ENCODE peak calls at places on chromosome 22, in five cellular contexts. L, C, I, A and X are unnamed samples.

GRCh38 chr22:20803696-20804324 is 29.9 kb downstream of the SERPIND1 start:
- DNase-seq in C (no peak), A (peak; percentile 27), L (peak; percentile 90), I (peak; percentile 28), X (no peak)

GRCh38 chr22:49244466-49245420 is 582.9 kb downstream of the BRD1 start:
- DNase-seq in L (no peak), A (no peak), C (no peak), I (no peak), X (no peak)

GRCh38 chr22:23047265-23047664 is 23.1 kb upstream of the GNAZ start:
- DNase-seq in A (no peak), C (no peak), L (no peak), I (no peak), X (no peak)

GRCh38 chr22:40855960-40856512 is 403 bp downstream of the ST13 start:
- DNase-seq in I (no peak), A (peak; percentile 28), C (no peak), L (peak; percentile 67), X (peak; percentile 4)

GRCh38 chr22:37259540-37260029 is 15.5 kb upstream of the RAC2 start:
- DNase-seq in C (no peak), I (no peak), A (no peak), L (peak; percentile 75), X (peak; percentile 7)

GRCh38 chr22:36253523-36254490 is 874 bp downstream of the APOL1 start:
- DNase-seq in I (no peak), A (no peak), L (no peak), C (no peak), X (no peak)

GRCh38 chr22:34842630-34843029 is 223.3 kb upstream of the ISX start:
- DNase-seq in A (no peak), L (no peak), I (no peak), C (no peak), X (no peak)

GRCh38 chr22:44542561-44543222 is 44.7 kb upstream of the RTL6 start:
- DNase-seq in I (no peak), L (no peak), A (no peak), C (no peak), X (no peak)

GRCh38 chr22:36862251-36863242 is 1.7 kb downstream of the NCF4 start:
- DNase-seq in C (no peak), A (no peak), I (no peak), L (no peak), X (no peak)

GRCh38 chr22:46641829-46642266 is 21.7 kb downstream of the GRAMD4 start:
- DNase-seq in A (no peak), C (no peak), I (no peak), L (no peak), X (no peak)

GRCh38 chr22:20569059-20570058 is 61.9 kb downstream of the MED15 start:
- DNase-seq in A (no peak), L (peak; percentile 92), I (peak; percentile 89), C (peak; percentile 93), X (no peak)

GRCh38 chr22:41343717-41344116 is 38.0 kb upstream of the TEF start:
- DNase-seq in L (no peak), I (no peak), C (no peak), A (no peak), X (no peak)

GRCh38 chr22:17131686-17132085 is 10.5 kb upstream of the TMEM121B start:
- DNase-seq in C (no peak), I (no peak), L (peak; percentile 91), A (no peak), X (no peak)

GRCh38 chr22:43293259-43293658 is 49.9 kb downstream of the SCUBE1 start:
- DNase-seq in C (no peak), L (no peak), I (no peak), A (no peak), X (peak; percentile 48)

GRCh38 chr22:27474711-27475547 is 326.6 kb downstream of the MN1 start:
- DNase-seq in A (no peak), I (no peak), C (peak; percentile 68), L (no peak), X (no peak)

GRCh38 chr22:39959640-39960447 is at the start of gene TMA7B:
- DNase-seq in C (peak; percentile 43), A (no peak), I (peak; percentile 41), L (peak; percentile 89), X (no peak)